ENCODE peak calls at places on chromosomes 3 and 15, in ten cellular contexts. I, O, N, P, K, Y, V, H, C and G are unnamed samples.

GRCh38 chr3:150264560-150264959 is 143.5 kb upstream of the TSC22D2 start:
- DNase-seq in K (no peak), P (no peak), V (no peak), C (no peak), I (no peak), H (no peak), Y (no peak), O (no peak), N (no peak), G (no peak)

GRCh38 chr15:67120009-67120838 is 54.8 kb downstream of the SMAD3 start:
- DNase-seq in N (no peak), C (no peak), O (no peak), I (no peak), V (no peak), K (no peak), Y (no peak), P (no peak), H (no peak), G (no peak)

GRCh38 chr3:12869025-12869695 is 27.8 kb upstream of the RPL32 start:
- DNase-seq in O (no peak), K (no peak), C (no peak), P (peak), N (peak), H (no peak), I (no peak), V (peak), Y (peak), G (no peak)

GRCh38 chr3:20405731-20406130 is 219.7 kb upstream of the SGO1 start:
- DNase-seq in N (no peak), Y (no peak), C (peak), I (peak), K (no peak), V (no peak), H (no peak), P (no peak), O (no peak), G (peak)

GRCh38 chr3:127484601-127485388 is 105.7 kb downstream of the TPRA1 start:
- DNase-seq in H (no peak), V (no peak), C (no peak), Y (no peak), O (no peak), K (no peak), N (no peak), P (peak), I (peak), G (no peak)

GRCh38 chr15:45555914-45556608 is 31.1 kb upstream of the BLOC1S6 start:
- DNase-seq in V (no peak), K (no peak), O (no peak), I (no peak), P (no peak), H (no peak), N (no peak), C (no peak), Y (no peak), G (no peak)

GRCh38 chr15:69384626-69385025 is 29.5 kb upstream of the KIF23 start:
- DNase-seq in Y (no peak), H (no peak), P (no peak), N (no peak), C (no peak), K (no peak), V (no peak), I (no peak), O (no peak), G (no peak)

GRCh38 chr15:88904808-88905327 is 8.3 kb downstream of the MFGE8 start:
- DNase-seq in I (peak), C (peak), H (peak), V (peak), Y (peak), O (peak), P (peak), N (peak), K (peak), G (peak)

GRCh38 chr3:127673191-127674098 is 693 bp downstream of the ABTB1 start:
- DNase-seq in C (peak), H (peak), K (no peak), I (no peak), V (peak), P (peak), N (peak), Y (peak), O (peak), G (peak)

GRCh38 chr3:138349926-138350665 is 1.7 kb downstream of the MRAS start:
- DNase-seq in O (no peak), C (peak), H (no peak), P (peak), N (no peak), V (no peak), K (no peak), Y (no peak), I (no peak), G (peak)

GRCh38 chr3:173371848-173372487 is 25.6 kb upstream of the NLGN1 start:
- DNase-seq in Y (peak), P (no peak), C (peak), I (peak), V (peak), K (no peak), H (no peak), O (peak), N (no peak), G (peak)

GRCh38 chr3:77320514-77320913 is 280.6 kb downstream of the ROBO2 start:
- DNase-seq in Y (no peak), I (no peak), C (peak), V (no peak), O (peak), H (no peak), N (no peak), K (no peak), P (no peak), G (peak)

GRCh38 chr3:107716734-107717133 is 194.0 kb downstream of the BBX start:
- DNase-seq in I (no peak), N (no peak), V (no peak), Y (no peak), H (no peak), O (no peak), P (no peak), K (no peak), C (no peak), G (no peak)

GRCh38 chr3:75295013-75295412 is 369.1 kb upstream of the FRG2C start:
- DNase-seq in C (no peak), O (no peak), I (no peak), V (no peak), P (no peak), N (no peak), H (no peak), K (no peak), Y (no peak), G (no peak)

GRCh38 chr15:33729648-33730047 is 238.6 kb upstream of the CHRM5 start:
- DNase-seq in H (no peak), Y (no peak), P (no peak), V (peak), C (peak), O (peak), K (no peak), N (no peak), I (no peak), G (peak)

GRCh38 chr3:150038830-150039229 is 68.1 kb upstream of the PFN2 start:
- DNase-seq in H (no peak), C (no peak), I (no peak), O (peak), K (no peak), V (no peak), N (no peak), Y (no peak), P (no peak), G (no peak)

DNA sequence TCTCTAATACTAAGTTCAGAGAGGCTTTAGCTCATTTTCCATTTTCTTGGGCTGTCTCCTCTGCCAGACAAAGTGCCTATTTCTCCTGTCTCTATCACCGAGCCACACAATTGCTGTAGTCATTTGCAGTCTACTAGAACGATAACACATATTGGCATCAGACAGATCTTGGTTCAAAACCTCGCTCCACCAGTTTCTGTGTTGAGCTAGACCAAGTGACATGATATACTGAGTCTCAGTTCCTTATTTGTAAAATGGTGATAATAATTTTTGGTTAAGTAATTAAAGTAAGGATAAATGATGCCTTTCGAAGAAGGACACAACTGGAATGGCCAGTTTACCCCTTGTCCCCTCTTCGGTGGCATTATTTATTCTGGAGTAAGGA is 444 bp upstream of the RAB7A start:
- DNase-seq in V (no peak), K (no peak), C (no peak), Y (no peak), P (no peak), O (no peak), N (no peak), H (no peak), I (no peak), G (no peak)
- TF ChIP-seq CTCF in V (no peak), K (no peak), C (no peak), Y (no peak), P (no peak), O (no peak), N (no peak), H (no peak), I (no peak), G (no peak)

DNA sequence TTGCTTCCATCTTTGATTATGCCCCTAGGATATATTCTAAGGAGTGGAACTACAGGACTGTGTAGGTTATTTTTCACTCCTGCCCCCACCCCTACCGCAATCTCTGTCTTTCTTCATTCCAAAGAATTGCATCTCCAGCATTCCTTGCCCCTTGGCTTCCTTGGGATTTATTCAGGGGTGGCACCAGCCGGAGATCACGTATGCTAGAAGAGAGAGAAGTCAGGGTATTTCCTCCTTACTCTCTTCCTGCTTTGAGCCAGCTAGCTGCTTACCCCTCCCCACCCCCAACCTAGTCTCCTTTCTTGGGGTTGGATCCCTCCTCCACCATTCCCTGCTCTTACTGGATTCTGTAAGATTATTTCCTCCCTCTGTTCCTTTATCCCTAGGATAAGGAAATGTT is 35.0 kb upstream of the DENND4A start:
- DNase-seq in O (no peak), H (no peak), K (peak), V (no peak), N (no peak), Y (no peak), P (no peak), I (no peak), C (no peak), G (no peak)
- H3K4me3 ChIP-seq in O (no peak), H (no peak), K (no peak), V (no peak), N (no peak), Y (no peak), P (no peak), I (no peak), C (no peak), G (no peak)

GRCh38 chr15:60257760-60258159 is 140.0 kb downstream of the ANXA2 start:
- DNase-seq in P (no peak), O (no peak), V (no peak), K (no peak), H (no peak), I (no peak), N (no peak), C (no peak), Y (no peak), G (no peak)
- TF ChIP-seq CTCF in P (no peak), O (no peak), V (no peak), K (no peak), H (no peak), I (no peak), N (no peak), C (no peak), Y (no peak), G (no peak)

GRCh38 chr3:35639251-35640185 is at the start of gene ARPP21:
- DNase-seq in I (no peak), C (peak), Y (no peak), H (no peak), V (peak), P (peak), K (no peak), O (peak), N (no peak), G (peak)
- H3K4me3 ChIP-seq in I (no peak), C (no peak), Y (no peak), H (peak), V (peak), P (peak), K (no peak), O (peak), N (peak), G (peak)

DNA sequence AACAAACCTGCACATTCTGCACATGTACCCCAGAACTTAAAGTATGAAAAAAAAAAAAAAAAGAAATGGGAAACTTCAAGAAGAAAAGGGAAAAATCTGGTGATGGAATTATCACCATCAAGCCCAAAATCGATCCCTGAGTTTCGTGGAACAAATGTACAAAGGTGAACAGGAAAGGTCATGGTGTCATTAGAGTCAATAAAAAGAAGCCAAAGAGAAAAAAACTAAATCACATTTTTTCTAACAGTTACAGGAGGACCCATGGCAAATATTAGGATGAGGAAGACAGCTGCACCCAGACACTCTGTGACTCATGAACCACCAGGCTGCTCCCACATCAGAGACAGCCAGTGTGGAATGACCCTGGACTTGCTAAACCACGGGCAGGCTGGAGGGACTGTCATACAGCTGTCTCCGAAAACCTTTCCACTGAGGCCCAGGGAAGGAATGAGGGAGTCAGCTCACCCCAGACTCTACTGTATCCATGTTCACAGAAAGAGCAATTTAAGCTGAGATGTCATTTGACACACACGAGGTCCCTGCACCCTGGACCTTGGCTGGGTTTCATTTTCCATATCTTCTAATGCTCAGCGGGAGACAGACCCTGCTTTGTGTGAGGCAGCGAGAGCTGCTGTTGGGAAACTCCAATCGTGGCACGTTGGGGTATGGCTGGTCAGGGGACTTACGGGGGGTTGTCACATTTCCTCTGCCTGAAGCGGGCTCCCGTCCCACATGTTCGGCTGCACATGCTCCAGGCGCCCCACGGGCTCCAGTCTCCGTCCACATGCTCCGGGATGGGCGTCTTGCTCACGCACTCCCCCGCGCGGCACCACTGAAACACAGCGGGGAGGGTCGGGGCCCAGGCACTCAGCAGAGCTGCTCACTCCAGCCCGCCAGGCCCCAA is 210.2 kb downstream of the ADAMTS17 start:
- DNase-seq in O (peak), I (no peak), K (no peak), V (no peak), C (no peak), Y (no peak), P (no peak), H (no peak), N (peak), G (peak)
- TF ChIP-seq CTCF in O (peak), I (no peak), K (peak), V (no peak), C (no peak), Y (peak), P (peak), H (peak), N (peak), G (peak)

DNA sequence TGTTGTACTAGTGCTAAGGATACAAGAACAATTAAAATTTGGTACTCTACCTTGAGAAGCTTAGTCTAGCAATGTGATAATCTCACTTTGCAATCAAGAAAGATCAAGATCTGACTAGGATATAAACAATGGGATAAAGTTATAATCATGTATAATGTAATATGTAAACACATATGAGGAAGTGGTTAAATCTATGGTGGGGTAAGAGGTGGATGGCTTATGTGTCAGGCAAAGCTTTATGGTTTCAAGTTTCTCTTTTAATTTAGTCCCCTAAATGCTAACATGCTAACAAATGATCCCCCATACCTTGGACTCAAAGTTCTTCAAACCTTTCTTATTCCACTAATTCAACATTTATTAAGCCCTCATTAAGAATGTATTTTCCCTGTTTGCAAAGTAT is 2.5 kb downstream of the RSL24D1 start:
- DNase-seq in C (peak), K (no peak), V (no peak), Y (no peak), N (no peak), O (no peak), H (no peak), I (no peak), P (no peak), G (no peak)
- H3K4me3 ChIP-seq in C (no peak), K (peak), V (no peak), Y (no peak), N (no peak), O (peak), H (no peak), I (peak), P (no peak), G (no peak)

DNA sequence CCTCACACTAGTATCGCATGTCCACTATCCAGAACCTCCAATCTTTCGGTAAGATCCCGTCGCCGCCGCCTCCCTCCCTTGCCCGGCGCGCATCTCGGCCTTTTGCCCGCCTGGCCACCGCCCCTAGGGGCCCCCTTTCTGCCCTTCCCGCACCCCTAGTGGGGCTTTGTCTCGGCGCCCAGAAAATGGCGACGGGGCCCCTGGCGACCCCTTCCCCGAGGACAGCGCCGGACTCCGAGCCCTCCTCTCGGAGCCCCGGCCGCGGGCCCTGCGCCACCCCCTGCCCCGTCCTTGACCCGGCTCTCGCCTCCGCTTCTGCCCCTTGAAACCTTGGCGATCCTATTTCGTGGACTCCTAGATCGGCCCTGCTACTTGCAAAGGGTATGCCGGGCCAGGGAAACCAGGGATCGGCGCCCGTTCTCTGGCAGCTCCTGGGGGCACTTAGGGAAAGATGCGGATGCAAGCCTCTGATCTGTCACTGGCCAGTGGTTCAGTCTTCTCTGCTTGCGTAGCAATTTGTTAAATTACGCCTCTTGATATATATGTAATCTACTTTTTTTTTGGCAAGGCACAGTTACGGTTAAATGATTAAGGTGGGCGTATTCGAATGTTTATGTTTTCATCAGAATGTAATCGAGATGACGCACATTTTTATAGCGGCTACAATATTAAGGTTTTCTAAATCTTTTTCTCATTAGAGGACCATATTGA is 573 bp downstream of the EIF1B start:
- DNase-seq in H (no peak), K (no peak), C (peak), I (no peak), N (no peak), Y (peak), O (peak), V (peak), P (peak), G (peak)
- TF ChIP-seq CTCF in H (no peak), K (no peak), C (no peak), I (no peak), N (no peak), Y (no peak), O (no peak), V (no peak), P (no peak), G (no peak)

GRCh38 chr3:98764692-98765002 is 1.5 kb downstream of the ST3GAL6 start:
- DNase-seq in H (no peak), Y (no peak), O (no peak), C (no peak), P (no peak), V (no peak), N (no peak), I (no peak), K (no peak), G (no peak)
- H3K4me3 ChIP-seq in H (no peak), Y (no peak), O (no peak), C (no peak), P (peak), V (no peak), N (no peak), I (no peak), K (no peak), G (no peak)